ENCODE peak calls at places on chromosomes 6 and 20, in four cellular contexts. Q, P, K and H are unnamed samples.

GRCh38 chr20:35820715-35821114 is 48.9 kb downstream of the PHF20 start:
- DNase-seq in Q (no peak), P (no peak), K (no peak), H (no peak)

GRCh38 chr20:34873583-34874093 is 982 bp upstream of the GGT7 start:
- DNase-seq in P (no peak), Q (no peak), K (no peak), H (no peak)

GRCh38 chr20:23926941-23927872 is 47.7 kb upstream of the CST5 start:
- DNase-seq in Q (no peak), K (no peak), P (no peak), H (no peak)

GRCh38 chr6:169829786-169830185 is 78.4 kb downstream of the ERMARD start:
- DNase-seq in P (no peak), K (no peak), Q (peak), H (no peak)

GRCh38 chr6:158718431-158719126 is 68.7 kb downstream of the SYTL3 start:
- DNase-seq in K (no peak), Q (peak), P (no peak), H (no peak)

GRCh38 chr20:49615401-49616153 is 47.6 kb upstream of the PTGIS start:
- DNase-seq in K (no peak), Q (peak), P (no peak), H (no peak)

GRCh38 chr6:127319686-127320085 is 23.7 kb downstream of the ECHDC1 start:
- DNase-seq in Q (no peak), P (no peak), K (no peak), H (no peak)

GRCh38 chr6:128121190-128121589 is 220.3 kb upstream of the THEMIS start:
- DNase-seq in P (no peak), K (no peak), Q (no peak), H (no peak)

GRCh38 chr20:62989201-62989601 is 17.6 kb downstream of the BHLHE23 start:
- DNase-seq in P (no peak), Q (no peak), K (no peak), H (no peak)

GRCh38 chr6:52297433-52297832 is 12.9 kb upstream of the MCM3 start:
- DNase-seq in P (no peak), Q (no peak), K (no peak), H (no peak)

GRCh38 chr6:116764557-116764960 is 960 bp downstream of the FAM162B start:
- DNase-seq in Q (no peak), K (no peak), P (no peak), H (no peak)

GRCh38 chr20:64105846-64106434 is 1.4 kb downstream of the NPBWR2 start:
- DNase-seq in P (no peak), K (no peak), Q (peak), H (no peak)

GRCh38 chr6:166861304-166861703 is 95.0 kb downstream of the RNASET2 start:
- DNase-seq in P (no peak), Q (no peak), K (no peak), H (no peak)

GRCh38 chr6:166864333-166864732 is 92.0 kb downstream of the RNASET2 start:
- DNase-seq in K (no peak), Q (no peak), P (no peak), H (no peak)

GRCh38 chr6:166862287-166862977 is 93.9 kb downstream of the RNASET2 start:
- DNase-seq in P (no peak), K (no peak), Q (peak), H (no peak)

GRCh38 chr6:166861961-166862286 is 94.4 kb downstream of the RNASET2 start:
- DNase-seq in K (no peak), Q (no peak), P (no peak), H (no peak)

GRCh38 chr6:166862978-166863530 is 93.3 kb downstream of the RNASET2 start:
- DNase-seq in Q (no peak), K (no peak), P (no peak), H (no peak)
- H3K4me3 ChIP-seq in Q (peak), K (no peak), P (peak), H (peak)

GRCh38 chr6:119349041-119349340 is 570 bp downstream of the MAN1A1 start:
- DNase-seq in Q (peak), P (no peak), K (no peak), H (no peak)

GRCh38 chr6:119350202-119351004 is 842 bp upstream of the MAN1A1 start:
- DNase-seq in K (no peak), P (no peak), Q (no peak), H (peak)

GRCh38 chr6:119351005-119351394 is 1.4 kb upstream of the MAN1A1 start:
- DNase-seq in P (no peak), Q (no peak), K (no peak), H (no peak)

GRCh38 chr6:119348308-119349040 is 1.1 kb downstream of the MAN1A1 start:
- DNase-seq in P (no peak), Q (peak), K (no peak), H (no peak)

DNA sequence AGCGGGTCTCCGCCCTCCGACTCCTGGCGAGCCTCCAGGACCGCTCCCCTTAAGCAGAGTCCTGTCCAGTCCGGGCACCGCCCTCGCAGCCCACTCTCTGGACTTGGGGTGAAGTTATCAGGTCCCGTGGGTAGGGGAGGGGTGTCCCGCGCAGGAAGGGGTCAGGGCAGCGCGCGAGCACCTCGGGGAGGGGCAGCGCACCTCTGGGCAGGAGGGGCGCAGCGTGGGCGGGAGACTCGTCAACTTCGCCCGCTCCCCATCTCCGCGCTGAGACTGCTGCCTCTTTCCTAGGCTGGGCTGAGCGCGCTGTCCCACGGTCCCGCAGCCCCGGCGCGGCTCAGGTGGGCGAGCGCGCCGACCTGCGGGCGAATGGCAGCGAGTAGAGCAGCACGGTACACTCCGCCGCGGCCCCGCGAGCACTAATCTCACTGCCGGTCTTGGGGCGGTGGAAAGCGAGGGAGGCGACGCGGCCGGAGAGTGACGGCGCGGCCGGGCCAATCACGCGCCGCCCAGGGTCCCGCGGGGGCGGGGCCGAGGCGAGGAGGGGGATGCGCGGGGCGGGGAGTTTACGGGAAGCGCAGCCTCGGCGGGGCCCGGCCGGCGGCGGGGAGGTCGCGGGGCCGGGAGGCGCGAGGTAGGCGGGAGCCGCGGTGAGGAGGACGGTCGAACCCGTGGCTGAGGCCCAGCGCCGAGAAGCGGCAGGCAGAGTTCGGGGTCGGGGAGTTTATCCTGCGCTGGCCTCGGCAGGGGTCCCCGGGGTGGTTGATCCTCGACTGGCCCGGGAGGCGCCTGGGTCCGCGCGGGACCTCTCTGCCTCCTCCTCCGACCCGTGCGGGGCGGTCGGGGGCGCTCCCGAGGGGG is at the start of gene MAN1A1:
- DNase-seq in K (no peak), Q (peak), P (peak), H (no peak)
- TF ChIP-seq CTCF in K (no peak), Q (no peak), P (no peak), H (no peak)

GRCh38 chr6:156273065-156273711 is 504.0 kb upstream of the ARID1B start:
- DNase-seq in K (no peak), Q (no peak), P (no peak), H (no peak)

GRCh38 chr6:156269751-156270369 is 507.3 kb upstream of the ARID1B start:
- DNase-seq in K (no peak), P (no peak), Q (no peak), H (no peak)

GRCh38 chr6:156268849-156269248 is 508.3 kb upstream of the ARID1B start:
- DNase-seq in Q (no peak), K (no peak), P (no peak), H (no peak)
- H3K4me3 ChIP-seq in Q (no peak), K (no peak), P (no peak), H (no peak)

GRCh38 chr6:20291764-20292227 is 79.5 kb upstream of the MBOAT1 start:
- DNase-seq in P (peak), Q (peak), K (peak), H (peak)
- TF ChIP-seq CTCF in P (peak), Q (peak), K (peak), H (peak)

GRCh38 chr6:160883560-160883959 is 108.0 kb upstream of the MAP3K4 start:
- DNase-seq in P (no peak), K (no peak), Q (no peak), H (no peak)
- H3K4me3 ChIP-seq in P (no peak), K (no peak), Q (no peak), H (no peak)

GRCh38 chr6:5130135-5130866 is 45.2 kb downstream of the PPP1R3G start:
- DNase-seq in K (no peak), Q (no peak), P (no peak), H (no peak)
- TF ChIP-seq CTCF in K (no peak), Q (no peak), P (no peak), H (no peak)